ENCODE peak calls at places on chromosomes 5 and 9, in seven cellular contexts. Q, T, K, I, U, G and Z are unnamed samples.

GRCh38 chr5:147835386-147835798 is 3.9 kb upstream of the SPINK1 start:
- DNase-seq in G (no peak), U (no peak), T (no peak), Q (no peak), K (no peak), I (no peak), Z (no peak)

GRCh38 chr5:168939131-168939530 is 360.0 kb upstream of the PANK3 start:
- DNase-seq in G (no peak), T (no peak), Q (no peak), K (no peak), U (no peak), I (no peak), Z (no peak)

GRCh38 chr5:19795218-19795617 is 192.8 kb downstream of the CDH18 start:
- DNase-seq in K (peak), T (no peak), Q (no peak), G (no peak), I (no peak), U (no peak), Z (no peak)

GRCh38 chr5:143110591-143110990 is 292.9 kb downstream of the NR3C1 start:
- DNase-seq in K (no peak), G (no peak), U (no peak), I (no peak), Q (no peak), T (no peak), Z (no peak)

GRCh38 chr5:145752947-145753346 is 82.2 kb downstream of the PRELID2 start:
- DNase-seq in I (no peak), U (no peak), G (no peak), K (peak), Q (no peak), T (no peak), Z (no peak)

GRCh38 chr5:179927834-179928233 is 20.1 kb upstream of the TBC1D9B start:
- DNase-seq in T (no peak), K (no peak), I (no peak), Q (no peak), G (no peak), U (no peak), Z (no peak)

GRCh38 chr9:30250872-30251271 is 2133.6 kb upstream of the ACO1 start:
- DNase-seq in U (no peak), T (no peak), I (no peak), Q (no peak), G (no peak), K (no peak), Z (no peak)

GRCh38 chr5:148951612-148952011 is 111.2 kb downstream of the SH3TC2 start:
- DNase-seq in I (no peak), Q (no peak), K (no peak), T (no peak), G (no peak), U (no peak), Z (peak)

GRCh38 chr9:38680827-38681226 is 39.1 kb downstream of the FAM240B start:
- DNase-seq in K (no peak), G (no peak), T (no peak), U (no peak), Q (no peak), I (no peak), Z (no peak)

GRCh38 chr9:136722969-136723356 is 10.6 kb downstream of the DIPK1B start:
- DNase-seq in T (no peak), I (no peak), U (no peak), K (peak), Q (no peak), G (no peak), Z (no peak)

GRCh38 chr5:157159209-157159751 is 6.8 kb downstream of the GARIN3 start:
- DNase-seq in T (no peak), I (no peak), G (no peak), U (no peak), Q (no peak), K (no peak), Z (no peak)

GRCh38 chr5:139561655-139562451 is 714 bp downstream of the UBE2D2 start:
- DNase-seq in U (peak), Q (no peak), I (peak), G (no peak), T (peak), K (peak), Z (peak)

GRCh38 chr5:10676224-10676623 is 84.8 kb downstream of the DAP start:
- DNase-seq in T (no peak), Q (no peak), K (peak), I (no peak), U (no peak), G (no peak), Z (no peak)

GRCh38 chr5:160507181-160507811 is 85.6 kb downstream of the PTTG1 start:
- DNase-seq in Q (no peak), T (no peak), I (no peak), G (no peak), K (no peak), U (no peak), Z (no peak)

GRCh38 chr9:72022846-72023245 is 37.6 kb downstream of the C9orf57 start:
- DNase-seq in K (no peak), T (no peak), Q (no peak), G (no peak), U (no peak), I (no peak), Z (no peak)

GRCh38 chr9:37639109-37639748 is 11.5 kb upstream of the FRMPD1 start:
- DNase-seq in K (no peak), U (no peak), G (no peak), Q (no peak), I (no peak), T (no peak), Z (no peak)

GRCh38 chr9:73014011-73014410 is 61.2 kb upstream of the ALDH1A1 start:
- DNase-seq in Q (no peak), T (no peak), G (no peak), K (no peak), I (no peak), U (no peak), Z (no peak)

GRCh38 chr9:94165592-94166236 is 81.5 kb downstream of the PTPDC1 start:
- DNase-seq in U (peak), T (peak), I (peak), G (peak), Q (peak), K (peak), Z (peak)

GRCh38 chr5:114857951-114858401 is 311.7 kb downstream of the TRIM36 start:
- DNase-seq in T (no peak), U (peak), K (peak), I (no peak), Q (no peak), G (no peak), Z (no peak)

GRCh38 chr9:120983259-120983837 is 56.8 kb upstream of the TRAF1 start:
- DNase-seq in T (no peak), U (no peak), Q (no peak), I (no peak), K (no peak), G (no peak), Z (no peak)

GRCh38 chr5:14518638-14519037 is 63.0 kb upstream of the OTULINL start:
- DNase-seq in T (no peak), I (no peak), U (no peak), G (no peak), Q (no peak), K (no peak), Z (no peak)

GRCh38 chr9:136544549-136545064 is 1.2 kb downstream of the NOTCH1 start:
- DNase-seq in Q (peak), G (no peak), K (peak), U (peak), I (no peak), T (peak), Z (peak)

GRCh38 chr9:124267271-124267807 is 9.6 kb downstream of the NEK6 start:
- DNase-seq in K (peak), Q (no peak), G (no peak), T (peak), U (peak), I (peak), Z (no peak)

GRCh38 chr9:87223397-87224246 is 274.0 kb upstream of the DAPK1 start:
- DNase-seq in G (no peak), I (no peak), K (no peak), Q (no peak), T (no peak), U (peak), Z (no peak)

GRCh38 chr9:129591916-129592315 is 29.0 kb downstream of the C9orf50 start:
- DNase-seq in U (no peak), Q (no peak), G (no peak), K (no peak), I (no peak), T (no peak), Z (no peak)

GRCh38 chr9:27539479-27540441 is 10.1 kb upstream of the MOB3B start:
- DNase-seq in K (no peak), T (no peak), G (peak), Q (no peak), I (peak), U (peak), Z (peak)

GRCh38 chr9:119322137-119322695 is 47.0 kb downstream of the BRINP1 start:
- DNase-seq in U (peak), Q (peak), T (no peak), K (no peak), G (peak), I (peak), Z (no peak)

GRCh38 chr5:1737790-1738405 is 61.7 kb downstream of the MRPL36 start:
- DNase-seq in I (no peak), Q (no peak), K (peak), T (peak), G (no peak), U (no peak), Z (no peak)

GRCh38 chr9:38126730-38127129 is 57.7 kb upstream of the SHB start:
- DNase-seq in U (no peak), K (peak), Q (no peak), I (no peak), T (no peak), G (no peak), Z (no peak)

GRCh38 chr5:127876384-127876783 is 173.2 kb downstream of the CCDC192 start:
- DNase-seq in I (no peak), Q (no peak), U (no peak), K (no peak), T (no peak), G (no peak), Z (no peak)

GRCh38 chr5:32505718-32506117 is 61.2 kb upstream of the ZFR start:
- DNase-seq in T (no peak), Q (no peak), G (no peak), I (no peak), U (peak), K (peak), Z (no peak)

GRCh38 chr5:178895615-178896571 is at the start of gene ZFP2:
- DNase-seq in G (peak), K (peak), Q (peak), U (peak), I (no peak), T (peak), Z (peak)

GRCh38 chr9:108813951-108814601 is 41.7 kb downstream of the ACTL7B start:
- DNase-seq in U (no peak), G (no peak), I (no peak), Q (peak), K (peak), T (no peak), Z (no peak)

GRCh38 chr9:92960561-92961290 is 13.4 kb downstream of the FGD3 start:
- DNase-seq in T (peak), K (no peak), I (no peak), Q (no peak), U (no peak), G (no peak), Z (no peak)

GRCh38 chr9:126701820-126702500 is 88.2 kb downstream of the LMX1B start:
- DNase-seq in I (peak), K (no peak), Q (no peak), U (no peak), G (no peak), T (no peak), Z (peak)

GRCh38 chr9:134972140-134972539 is 54.4 kb upstream of the FCN1 start:
- DNase-seq in T (no peak), Q (no peak), G (no peak), K (no peak), I (no peak), U (no peak), Z (peak)

GRCh38 chr9:114505187-114506081 is at the start of gene WHRN:
- DNase-seq in T (peak), K (peak), I (peak), U (peak), G (peak), Q (peak), Z (peak)
- H3K27ac ChIP-seq in T (peak), K (peak), I (no peak), U (no peak), G (peak), Q (no peak), Z (peak)

DNA sequence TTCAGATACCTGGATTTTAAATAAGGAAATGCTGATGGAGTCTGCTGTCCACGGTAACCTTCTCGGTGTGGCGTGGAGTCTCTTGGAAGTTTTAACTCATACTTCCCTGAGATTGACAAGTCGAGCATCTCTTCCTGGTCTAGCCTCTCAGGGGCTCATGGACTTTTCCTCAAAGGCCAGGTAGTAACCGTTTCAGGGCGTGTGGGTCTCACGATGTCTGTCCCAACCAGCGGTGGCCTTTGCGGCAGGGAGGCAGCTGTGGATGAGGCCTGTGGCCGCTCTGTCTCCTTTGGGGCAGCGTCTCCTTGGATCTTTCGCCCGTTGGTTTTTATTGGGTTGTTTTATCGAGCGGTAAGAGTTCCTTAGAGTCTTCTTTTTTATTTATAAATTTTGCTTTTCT is 32.8 kb downstream of the CEP72 start:
- DNase-seq in T (no peak), K (no peak), I (no peak), G (no peak), Q (no peak), U (no peak), Z (peak)
- H3K4me3 ChIP-seq in T (no peak), K (no peak), I (no peak), G (no peak), Q (no peak), U (no peak), Z (no peak)

DNA sequence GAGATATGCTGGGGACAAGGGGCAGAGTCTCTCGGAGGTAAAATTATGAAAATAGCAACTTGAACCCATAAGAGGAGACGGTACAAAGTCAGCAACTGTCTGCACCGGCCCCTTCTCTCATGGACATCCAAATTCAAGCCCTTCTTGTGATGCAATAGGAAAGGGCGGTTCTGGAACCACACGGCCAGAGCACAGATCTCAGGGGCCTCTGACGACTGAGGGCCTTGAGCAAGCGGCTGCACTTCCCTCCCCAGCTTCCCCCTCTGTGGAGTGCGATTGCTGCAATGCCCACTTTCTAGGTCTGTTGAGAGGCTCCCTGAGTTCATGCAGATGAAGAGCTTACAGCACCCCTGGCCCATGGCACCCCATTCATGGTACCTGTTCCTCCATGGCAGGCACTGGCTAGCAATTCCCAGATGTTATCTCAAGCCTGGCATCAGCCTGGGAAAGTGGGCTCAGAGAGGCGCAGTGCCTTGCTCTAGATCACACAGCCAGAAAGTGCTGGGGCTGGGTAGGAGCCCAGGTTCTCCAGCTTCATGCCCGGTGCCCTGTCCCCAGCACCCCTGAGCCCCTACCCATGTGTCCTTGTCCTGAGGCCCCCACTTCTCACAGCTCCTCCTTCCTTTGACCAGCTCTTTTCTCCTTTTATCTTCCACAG is 17.7 kb upstream of the CPLX2 start:
- DNase-seq in K (no peak), I (no peak), G (no peak), Q (peak), U (no peak), T (no peak), Z (no peak)
- H3K27ac ChIP-seq in K (no peak), I (no peak), G (no peak), Q (no peak), U (no peak), T (no peak), Z (no peak)

GRCh38 chr9:95650720-95651119 is 133.9 kb upstream of the PTCH1 start:
- DNase-seq in Q (no peak), U (no peak), G (no peak), K (no peak), T (no peak), I (no peak), Z (no peak)

GRCh38 chr9:95649801-95650213 is 133.0 kb upstream of the PTCH1 start:
- DNase-seq in G (no peak), T (no peak), K (no peak), I (no peak), U (no peak), Q (no peak), Z (no peak)

GRCh38 chr9:95645579-95645978 is 128.8 kb upstream of the PTCH1 start:
- DNase-seq in T (no peak), K (no peak), G (no peak), U (no peak), I (no peak), Q (no peak), Z (no peak)

GRCh38 chr9:95645992-95646391 is 129.2 kb upstream of the PTCH1 start:
- DNase-seq in U (no peak), K (no peak), G (no peak), Q (no peak), T (no peak), I (no peak), Z (no peak)

GRCh38 chr9:95648225-95648624 is 131.5 kb upstream of the PTCH1 start:
- DNase-seq in Q (no peak), K (no peak), G (no peak), I (no peak), T (no peak), U (no peak), Z (no peak)
- H3K4me3 ChIP-seq in Q (no peak), K (no peak), G (no peak), I (no peak), T (no peak), U (no peak), Z (no peak)

DNA sequence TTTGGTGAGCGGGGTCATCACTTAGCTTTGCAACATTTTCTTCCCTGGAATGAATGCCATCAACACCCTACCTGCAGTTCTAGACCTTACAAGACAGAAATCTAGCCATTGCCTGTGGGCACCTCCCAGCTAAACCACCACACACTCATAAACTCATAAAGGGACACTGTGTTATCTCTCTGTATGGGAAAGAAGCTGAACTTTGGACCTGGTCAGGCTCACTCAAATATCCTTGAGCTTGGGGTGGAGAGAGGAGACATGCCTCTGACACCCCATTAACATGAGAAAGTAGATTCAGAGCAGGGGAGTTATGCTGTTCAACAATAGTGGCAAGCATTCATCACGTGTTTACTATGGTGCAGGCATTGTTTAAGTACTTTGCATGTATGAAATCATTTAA is 205.6 kb downstream of the ZNF462 start:
- DNase-seq in Q (no peak), I (no peak), T (no peak), G (no peak), U (no peak), K (no peak), Z (no peak)
- H3K27ac ChIP-seq in Q (no peak), I (no peak), T (peak), G (no peak), U (no peak), K (no peak), Z (no peak)

GRCh38 chr5:181160144-181160754 is 12.9 kb downstream of the OR2V2 start:
- DNase-seq in G (peak), U (peak), K (peak), I (no peak), Q (peak), T (no peak), Z (peak)

GRCh38 chr5:181163487-181164075 is 16.2 kb downstream of the OR2V2 start:
- DNase-seq in G (no peak), T (no peak), I (no peak), Q (no peak), U (no peak), K (no peak), Z (no peak)

GRCh38 chr5:181164076-181164952 is 16.9 kb downstream of the OR2V2 start:
- DNase-seq in T (no peak), Q (no peak), G (no peak), K (peak), U (no peak), I (no peak), Z (no peak)

GRCh38 chr5:181159286-181160143 is 12.1 kb downstream of the OR2V2 start:
- DNase-seq in T (peak), K (peak), Q (peak), G (peak), I (peak), U (peak), Z (peak)

GRCh38 chr5:181161534-181162175 is 14.3 kb downstream of the OR2V2 start:
- DNase-seq in G (no peak), T (no peak), U (no peak), Q (no peak), K (no peak), I (no peak), Z (no peak)
- H3K4me3 ChIP-seq in G (no peak), T (no peak), U (no peak), Q (no peak), K (no peak), I (peak), Z (no peak)

DNA sequence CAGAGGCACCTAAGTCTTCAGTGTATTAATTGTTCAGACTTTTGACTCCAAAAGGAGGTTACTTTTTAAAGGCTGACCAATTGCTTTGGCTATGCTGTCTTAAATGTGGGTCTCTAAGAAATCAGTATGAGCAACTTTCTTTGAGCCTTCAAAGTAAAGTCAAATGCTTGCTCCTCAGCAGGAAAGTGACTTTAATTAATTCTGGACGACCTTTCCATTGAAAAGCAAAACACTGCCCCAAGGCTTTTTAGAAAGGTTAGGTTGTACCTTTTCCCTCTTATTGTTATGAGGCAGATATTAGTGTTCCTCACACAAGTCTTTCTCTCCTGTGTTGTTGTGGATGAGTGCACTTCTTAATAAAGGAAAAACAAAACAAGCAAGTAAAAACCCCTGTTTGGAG is 158.8 kb upstream of the ZNF608 start:
- DNase-seq in K (no peak), I (no peak), G (no peak), U (no peak), Q (no peak), T (no peak), Z (no peak)
- H3K27ac ChIP-seq in K (no peak), I (no peak), G (no peak), U (peak), Q (peak), T (no peak), Z (no peak)

GRCh38 chr5:83099001-83099400 is 21.7 kb downstream of the XRCC4 start:
- DNase-seq in T (no peak), Q (no peak), G (no peak), I (no peak), U (no peak), K (peak), Z (no peak)

GRCh38 chr5:83096660-83097334 is 19.4 kb downstream of the XRCC4 start:
- DNase-seq in G (no peak), T (no peak), U (no peak), Q (no peak), I (no peak), K (no peak), Z (no peak)

GRCh38 chr5:83097582-83098265 is 20.4 kb downstream of the XRCC4 start:
- DNase-seq in G (no peak), Q (no peak), I (no peak), T (no peak), U (no peak), K (peak), Z (no peak)

GRCh38 chr5:83101514-83101913 is 24.2 kb downstream of the XRCC4 start:
- DNase-seq in U (no peak), T (no peak), G (no peak), Q (no peak), K (no peak), I (no peak), Z (no peak)

GRCh38 chr5:83099445-83099844 is 22.1 kb downstream of the XRCC4 start:
- DNase-seq in Q (no peak), K (no peak), I (no peak), T (no peak), G (no peak), U (no peak), Z (no peak)
- H3K4me3 ChIP-seq in Q (no peak), K (no peak), I (no peak), T (no peak), G (no peak), U (no peak), Z (no peak)